ENCODE peak calls at places on chromosomes 2 and 18, in eight cellular contexts. A is AG10803, B is AG09309, I is endodermal cell, L is OCI-LY7, P is kidney epithelial cell, S is foreskin fibroblast, U is skeletal muscle cell. M is an unnamed sample.
A peak's percentile ranks its signal among the peaks of the same experiment; 100 is the strongest.

GRCh38 chr18:58612239-58613055 is 16.4 kb downstream of the ALPK2 start:
- DNase-seq in P (no peak), I (no peak), A (no peak), U (no peak), L (no peak), S (no peak), B (no peak), M (no peak)

GRCh38 chr2:15425707-15426106 is 135.4 kb downstream of the NBAS start:
- DNase-seq in I (peak; percentile 60), A (no peak), P (no peak), U (no peak), S (no peak), B (no peak), L (no peak), M (no peak)

GRCh38 chr2:143686585-143687164 is 557.5 kb downstream of the ARHGAP15 start:
- DNase-seq in S (peak; percentile 63), B (peak; percentile 5), U (no peak), A (peak; percentile 58), L (peak; percentile 41), P (peak; percentile 4), I (no peak), M (peak; percentile 26)

GRCh38 chr2:216673609-216674008 is 21.7 kb downstream of the IGFBP5 start:
- DNase-seq in B (no peak), I (no peak), A (no peak), P (no peak), U (no peak), S (no peak), L (no peak), M (no peak)

GRCh38 chr18:40179647-40180175 is 1775.3 kb upstream of the PIK3C3 start:
- DNase-seq in S (no peak), U (no peak), I (peak; percentile 46), L (no peak), P (no peak), A (no peak), B (no peak), M (no peak)

GRCh38 chr2:127094509-127095366 is 12.2 kb downstream of the BIN1 start:
- DNase-seq in B (no peak), P (no peak), A (peak; percentile 28), L (no peak), U (no peak), I (peak; percentile 81), S (peak; percentile 52), M (no peak)

GRCh38 chr2:127531133-127531709 is 4.3 kb upstream of the MYO7B start:
- DNase-seq in S (peak; percentile 63), B (no peak), A (peak; percentile 21), P (no peak), U (no peak), L (no peak), I (no peak), M (no peak)

GRCh38 chr2:5111581-5111980 is 580.6 kb upstream of the SOX11 start:
- DNase-seq in S (no peak), L (no peak), P (no peak), U (no peak), A (no peak), B (no peak), I (no peak), M (no peak)

GRCh38 chr2:10452334-10452733 is 4.2 kb upstream of the ODC1 start:
- DNase-seq in B (peak; percentile 73), A (peak; percentile 78), P (peak; percentile 47), U (peak; percentile 52), S (peak; percentile 89), L (no peak), I (no peak), M (peak; percentile 53)

GRCh38 chr2:30990736-30991135 is 147.5 kb downstream of the GALNT14 start:
- DNase-seq in P (no peak), L (no peak), I (no peak), B (no peak), A (no peak), S (peak; percentile 31), U (no peak), M (no peak)

GRCh38 chr2:46315103-46315890 is 18.1 kb downstream of the EPAS1 start:
- DNase-seq in U (peak; percentile 95), L (no peak), I (no peak), P (peak; percentile 85), A (peak; percentile 96), B (peak; percentile 87), S (peak; percentile 94), M (peak; percentile 76)

GRCh38 chr18:37424507-37424906 is 141.1 kb downstream of the CELF4 start:
- DNase-seq in A (no peak), B (no peak), P (no peak), U (no peak), S (no peak), I (no peak), L (no peak), M (no peak)

GRCh38 chr2:67322361-67323001 is 74.7 kb upstream of the ETAA1 start:
- DNase-seq in P (peak; percentile 35), A (peak; percentile 71), S (peak; percentile 75), L (no peak), B (no peak), I (peak; percentile 81), U (no peak), M (peak; percentile 45)

GRCh38 chr2:234488913-234489451 is 7.9 kb downstream of the ARL4C start:
- DNase-seq in L (peak; percentile 45), S (no peak), P (no peak), A (no peak), B (no peak), I (no peak), U (no peak), M (no peak)

GRCh38 chr2:35787302-35788031 is 568.1 kb upstream of the CRIM1 start:
- DNase-seq in L (peak; percentile 9), U (no peak), A (no peak), S (no peak), P (no peak), I (no peak), B (no peak), M (no peak)

GRCh38 chr2:186130678-186131511 is 355.2 kb upstream of the ZC3H15 start:
- DNase-seq in U (no peak), B (no peak), L (no peak), S (no peak), A (no peak), I (no peak), P (no peak), M (no peak)

GRCh38 chr2:186129767-186130581 is 356.1 kb upstream of the ZC3H15 start:
- DNase-seq in S (peak; percentile 76), B (no peak), A (no peak), L (no peak), P (no peak), U (peak; percentile 31), I (no peak), M (no peak)

GRCh38 chr2:186126181-186126580 is 359.9 kb upstream of the ZC3H15 start:
- DNase-seq in L (no peak), I (no peak), P (no peak), B (no peak), A (no peak), S (peak; percentile 8), U (peak; percentile 4), M (no peak)

GRCh38 chr2:186125156-186125555 is 360.9 kb upstream of the ZC3H15 start:
- DNase-seq in P (no peak), U (no peak), I (no peak), S (no peak), L (no peak), A (no peak), B (no peak), M (no peak)

DNA sequence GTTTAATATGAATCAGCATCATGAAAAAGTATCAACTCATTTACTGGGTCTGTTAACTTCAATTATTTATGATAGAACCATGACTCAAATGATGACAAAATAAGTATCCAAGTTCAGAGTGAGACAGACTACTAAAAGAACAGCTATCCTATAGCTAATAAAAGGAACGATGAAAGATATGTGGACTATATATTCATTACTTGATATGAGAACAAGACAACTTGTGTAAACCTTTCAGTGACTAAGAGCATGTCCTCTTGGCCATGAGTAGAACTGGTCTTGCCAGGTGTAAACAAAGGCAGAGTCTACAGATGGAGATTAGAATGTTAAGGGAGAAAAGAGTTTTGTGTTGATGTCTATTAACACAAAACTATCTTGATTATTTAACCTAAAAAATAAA is 360.4 kb upstream of the ZC3H15 start:
- DNase-seq in L (no peak), P (no peak), I (no peak), A (no peak), B (no peak), U (no peak), S (no peak), M (no peak)
- H3K4me3 ChIP-seq in L (no peak overlapping the region), P (no peak overlapping the region), I (no peak overlapping the region), A (no peak overlapping the region), B (no peak overlapping the region), U (no peak overlapping the region), S (no peak overlapping the region), M (no peak overlapping the region)

DNA sequence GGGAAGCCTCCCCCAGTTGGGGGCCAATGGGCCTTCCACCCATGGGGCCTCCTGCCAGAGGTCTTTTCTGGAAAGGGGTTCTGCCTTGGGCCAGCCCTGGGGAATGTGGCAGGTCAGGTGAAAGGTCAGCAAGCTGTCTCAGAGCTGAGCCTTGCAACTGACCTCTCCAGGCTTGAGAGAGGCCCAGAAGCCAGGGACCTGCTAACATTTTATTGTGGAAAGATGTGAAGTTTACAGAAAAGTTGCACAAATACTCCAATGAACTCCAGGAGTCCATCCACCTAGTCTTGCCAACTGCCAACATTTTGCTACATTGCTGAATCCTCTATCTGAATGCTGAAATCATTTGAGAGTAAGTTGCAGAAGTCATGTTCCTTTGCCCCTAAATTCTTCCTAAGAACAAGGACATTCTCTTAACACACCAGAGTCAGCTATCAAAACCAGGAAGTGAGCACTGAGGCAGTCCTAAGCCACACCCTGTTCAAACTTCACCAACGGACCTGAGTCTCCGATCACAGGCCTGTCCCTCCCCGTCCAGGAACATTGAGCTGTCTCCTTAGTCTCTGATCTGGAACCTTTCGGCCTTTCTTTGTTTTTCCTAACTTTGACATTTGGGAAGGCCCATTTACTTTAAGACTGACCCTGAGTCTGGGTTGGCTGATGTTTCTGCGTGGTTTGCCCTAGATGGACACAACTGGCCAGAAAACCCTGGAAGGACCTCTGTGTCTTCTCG is 4.0 kb downstream of the SNORC start:
- DNase-seq in I (no peak), A (no peak), P (no peak), U (no peak), B (no peak), L (no peak), S (no peak), M (no peak)
- H3K4me3 ChIP-seq in I (no peak overlapping the region), A (no peak overlapping the region), P (no peak overlapping the region), U (no peak overlapping the region), B (no peak overlapping the region), L (no peak overlapping the region), S (no peak overlapping the region), M (no peak overlapping the region)

GRCh38 chr2:53442783-53443182 is 324.8 kb upstream of the CHAC2 start:
- DNase-seq in S (no peak), I (peak; percentile 80), U (no peak), P (no peak), A (no peak), L (no peak), B (no peak), M (no peak)
- H3K4me3 ChIP-seq in S (no peak overlapping the region), I (no peak overlapping the region), U (no peak overlapping the region), P (no peak overlapping the region), A (no peak overlapping the region), L (no peak overlapping the region), B (no peak overlapping the region), M (no peak overlapping the region)

DNA sequence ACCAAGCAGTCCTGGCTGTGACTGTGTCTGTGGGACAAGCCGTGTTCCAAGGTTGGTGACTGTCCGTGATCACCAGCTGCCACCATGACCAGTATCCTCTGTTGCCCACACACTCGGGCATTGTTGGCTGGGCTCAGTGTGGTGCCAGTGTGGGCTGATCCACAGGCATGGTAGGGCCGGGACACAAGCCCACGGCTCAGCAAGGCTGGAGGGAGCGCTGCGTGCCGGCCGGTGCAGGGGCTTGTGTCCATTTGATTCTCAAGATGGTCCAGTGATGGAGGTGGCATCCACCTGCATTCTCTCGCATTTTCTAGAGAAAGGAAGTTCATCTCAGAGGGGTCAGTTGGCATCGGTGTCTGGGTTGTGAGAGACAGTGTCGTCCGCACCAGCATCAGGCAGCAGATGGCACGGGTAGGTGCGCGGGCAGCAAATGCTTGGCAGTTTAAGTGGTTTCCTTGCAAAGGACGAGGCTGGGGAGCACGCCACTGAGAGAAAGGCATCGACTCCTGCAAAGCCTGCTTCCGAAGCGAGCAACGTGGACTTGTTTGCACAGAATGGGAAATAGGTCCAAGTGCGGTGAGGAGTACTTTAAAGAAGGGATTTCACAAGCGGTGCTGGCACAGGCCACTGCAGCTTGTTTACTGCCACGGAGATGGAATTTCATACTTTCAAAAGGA is 20.9 kb downstream of the TWIST2 start:
- DNase-seq in P (no peak), S (peak; percentile 93), I (peak; percentile 51), U (no peak), A (peak; percentile 97), L (no peak), B (peak; percentile 83), M (no peak)
- H3K4me3 ChIP-seq in P (no peak overlapping the region), S (no peak overlapping the region), I (no peak overlapping the region), U (no peak overlapping the region), A (peak overlapping the region; percentile 32), L (no peak overlapping the region), B (no peak overlapping the region), M (no peak overlapping the region)